ENCODE peak calls at places on chromosomes 6 and 20, in four cellular contexts. One of them, this sample, is unnamed.

GRCh38 chr20:14536738-14537137 is 199.3 kb upstream of the FLRT3 start:
- DNase-seq in tibial artery: no peak
- DNase-seq in GM23338: no peak
- DNase-seq in CD4-positive, alpha-beta memory T cell: no peak
- DNase-seq in this sample: peak; percentile 70

GRCh38 chr20:14929388-14929787 is 592.0 kb upstream of the FLRT3 start:
- DNase-seq in CD4-positive, alpha-beta memory T cell: no peak
- DNase-seq in GM23338: no peak
- DNase-seq in tibial artery: no peak
- DNase-seq in this sample: no peak

GRCh38 chr20:1764136-1765033 is 106.8 kb upstream of the SIRPG start:
- DNase-seq in GM23338: peak; percentile 89
- DNase-seq in CD4-positive, alpha-beta memory T cell: no peak
- DNase-seq in tibial artery: peak; percentile 81
- DNase-seq in this sample: no peak

GRCh38 chr20:13279171-13279570 is 58.1 kb downstream of the ISM1 start:
- DNase-seq in CD4-positive, alpha-beta memory T cell: no peak
- DNase-seq in tibial artery: no peak
- DNase-seq in GM23338: no peak
- DNase-seq in this sample: no peak

GRCh38 chr20:1391640-1392442 is 1.0 kb downstream of the FKBP1A start:
- DNase-seq in CD4-positive, alpha-beta memory T cell: no peak
- DNase-seq in tibial artery: no peak
- DNase-seq in GM23338: peak; percentile 64
- DNase-seq in this sample: no peak

GRCh38 chr6:155374681-155375080 is 60.4 kb upstream of the TFB1M start:
- DNase-seq in tibial artery: no peak
- DNase-seq in GM23338: no peak
- DNase-seq in CD4-positive, alpha-beta memory T cell: no peak
- DNase-seq in this sample: no peak

GRCh38 chr20:53517146-53517545 is 76.5 kb downstream of the ZNF217 start:
- DNase-seq in GM23338: no peak
- DNase-seq in tibial artery: no peak
- DNase-seq in CD4-positive, alpha-beta memory T cell: no peak
- DNase-seq in this sample: no peak

GRCh38 chr6:131807644-131808459 is at the start of gene ENPP1:
- DNase-seq in CD4-positive, alpha-beta memory T cell: peak; percentile 69
- DNase-seq in GM23338: peak; percentile 86
- DNase-seq in tibial artery: peak; percentile 87
- DNase-seq in this sample: no peak

GRCh38 chr20:33099842-33100538 is 20.5 kb downstream of the BPIFB4 start:
- DNase-seq in GM23338: no peak
- DNase-seq in CD4-positive, alpha-beta memory T cell: no peak
- DNase-seq in tibial artery: no peak
- DNase-seq in this sample: no peak

GRCh38 chr6:26754212-26754611 is 94.7 kb upstream of the ZNF322 start:
- DNase-seq in tibial artery: no peak
- DNase-seq in CD4-positive, alpha-beta memory T cell: no peak
- DNase-seq in GM23338: no peak
- DNase-seq in this sample: no peak

GRCh38 chr6:33950891-33951889 is 147.4 kb upstream of the MLN start:
- DNase-seq in tibial artery: peak; percentile 51
- DNase-seq in GM23338: no peak
- DNase-seq in CD4-positive, alpha-beta memory T cell: no peak
- DNase-seq in this sample: no peak

GRCh38 chr6:35602133-35602946 is 86.4 kb downstream of the FKBP5 start:
- DNase-seq in GM23338: no peak
- DNase-seq in CD4-positive, alpha-beta memory T cell: no peak
- DNase-seq in tibial artery: no peak
- DNase-seq in this sample: peak; percentile 69

GRCh38 chr6:78850621-78851020 is 16.7 kb upstream of the IRAK1BP1 start:
- DNase-seq in tibial artery: no peak
- DNase-seq in GM23338: no peak
- DNase-seq in CD4-positive, alpha-beta memory T cell: no peak
- DNase-seq in this sample: peak; percentile 12

GRCh38 chr20:32244959-32245358 is 32.5 kb upstream of the KIF3B start:
- DNase-seq in tibial artery: no peak
- DNase-seq in CD4-positive, alpha-beta memory T cell: no peak
- DNase-seq in GM23338: no peak
- DNase-seq in this sample: no peak

GRCh38 chr6:160049346-160049745 is 72.3 kb upstream of the SLC22A1 start:
- DNase-seq in CD4-positive, alpha-beta memory T cell: no peak
- DNase-seq in GM23338: no peak
- DNase-seq in tibial artery: no peak
- DNase-seq in this sample: no peak

GRCh38 chr6:47323887-47324286 is 14.2 kb upstream of the TNFRSF21 start:
- DNase-seq in CD4-positive, alpha-beta memory T cell: no peak
- DNase-seq in tibial artery: no peak
- DNase-seq in GM23338: no peak
- DNase-seq in this sample: no peak

GRCh38 chr6:14544689-14545088 is 427.1 kb downstream of the CD83 start:
- DNase-seq in GM23338: peak; percentile 14
- DNase-seq in CD4-positive, alpha-beta memory T cell: no peak
- DNase-seq in tibial artery: no peak
- DNase-seq in this sample: no peak

GRCh38 chr6:151501511-151502136 is 7.8 kb downstream of the CCDC170 start:
- DNase-seq in tibial artery: no peak
- DNase-seq in GM23338: no peak
- DNase-seq in CD4-positive, alpha-beta memory T cell: no peak
- DNase-seq in this sample: no peak

GRCh38 chr20:34390769-34391447 is 27.8 kb downstream of the ITCH start:
- DNase-seq in GM23338: peak; percentile 11
- DNase-seq in CD4-positive, alpha-beta memory T cell: peak; percentile 62
- DNase-seq in tibial artery: peak; percentile 65
- DNase-seq in this sample: peak; percentile 79

GRCh38 chr6:126955621-126956020 is 162.8 kb upstream of the RSPO3 start:
- DNase-seq in CD4-positive, alpha-beta memory T cell: no peak
- DNase-seq in GM23338: no peak
- DNase-seq in tibial artery: no peak
- DNase-seq in this sample: peak; percentile 61

GRCh38 chr6:148514091-148514850 is 171.6 kb downstream of the SASH1 start:
- DNase-seq in tibial artery: no peak
- DNase-seq in CD4-positive, alpha-beta memory T cell: no peak
- DNase-seq in GM23338: no peak
- DNase-seq in this sample: no peak

GRCh38 chr6:5904527-5904926 is 102.2 kb downstream of the NRN1 start:
- DNase-seq in GM23338: peak; percentile 23
- DNase-seq in CD4-positive, alpha-beta memory T cell: no peak
- DNase-seq in tibial artery: no peak
- DNase-seq in this sample: no peak

GRCh38 chr6:25623065-25623464 is 28.9 kb upstream of the SCGN start:
- DNase-seq in GM23338: no peak
- DNase-seq in CD4-positive, alpha-beta memory T cell: no peak
- DNase-seq in tibial artery: no peak
- DNase-seq in this sample: no peak

GRCh38 chr6:1502041-1502440 is 107.7 kb upstream of the FOXC1 start:
- DNase-seq in tibial artery: no peak
- DNase-seq in CD4-positive, alpha-beta memory T cell: no peak
- DNase-seq in GM23338: no peak
- DNase-seq in this sample: no peak

GRCh38 chr6:108763931-108764579 is 84.2 kb upstream of the ARMC2 start:
- DNase-seq in CD4-positive, alpha-beta memory T cell: no peak
- DNase-seq in GM23338: no peak
- DNase-seq in tibial artery: no peak
- DNase-seq in this sample: no peak

GRCh38 chr6:44237813-44238433 is 9.0 kb upstream of the HSP90AB1 start:
- DNase-seq in tibial artery: peak; percentile 90
- DNase-seq in GM23338: peak; percentile 81
- DNase-seq in CD4-positive, alpha-beta memory T cell: peak; percentile 66
- DNase-seq in this sample: no peak

GRCh38 chr6:79076160-79076559 is 1.9 kb downstream of the PHIP start:
- DNase-seq in CD4-positive, alpha-beta memory T cell: no peak
- DNase-seq in GM23338: no peak
- DNase-seq in tibial artery: no peak
- DNase-seq in this sample: no peak

GRCh38 chr6:136403166-136403980 is 113.7 kb upstream of the BCLAF1 start:
- DNase-seq in tibial artery: no peak
- DNase-seq in CD4-positive, alpha-beta memory T cell: no peak
- DNase-seq in GM23338: no peak
- DNase-seq in this sample: peak; percentile 99

GRCh38 chr20:59413326-59413865 is 113.0 kb downstream of the EDN3 start:
- DNase-seq in tibial artery: peak; percentile 19
- DNase-seq in CD4-positive, alpha-beta memory T cell: no peak
- DNase-seq in GM23338: no peak
- DNase-seq in this sample: no peak

GRCh38 chr6:125044066-125044465 is 81.8 kb downstream of the RNF217 start:
- DNase-seq in tibial artery: no peak
- DNase-seq in CD4-positive, alpha-beta memory T cell: no peak
- DNase-seq in GM23338: no peak
- DNase-seq in this sample: no peak

DNA sequence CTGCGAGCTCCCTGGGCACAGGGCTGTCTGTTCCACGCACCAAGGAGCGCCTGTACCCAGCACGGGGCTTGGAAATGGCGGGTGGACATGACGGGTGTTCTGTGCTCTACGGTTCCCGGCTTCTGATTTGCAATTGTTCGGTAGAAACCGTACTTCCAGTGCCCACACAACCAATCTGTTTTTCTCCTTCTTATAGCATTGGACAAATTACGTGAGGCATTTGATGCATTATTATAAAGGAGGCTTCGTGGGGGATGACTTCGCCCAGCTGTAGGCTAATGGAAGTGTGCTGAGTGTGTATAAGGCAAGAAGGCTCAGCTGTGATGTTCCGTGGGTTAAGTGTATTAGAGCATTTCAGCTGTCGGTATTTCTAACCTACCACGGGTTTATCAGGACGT is 9.8 kb upstream of the RPS21 start:
- DNase-seq in tibial artery: no peak
- DNase-seq in CD4-positive, alpha-beta memory T cell: no peak
- DNase-seq in GM23338: no peak
- DNase-seq in this sample: no peak
- H3K4me1 ChIP-seq in tibial artery: peaks cover 73% of the 10 kb centered on the region
- H3K4me1 ChIP-seq in CD4-positive, alpha-beta memory T cell: no peaks in the 10 kb centered on the region
- H3K4me1 ChIP-seq in GM23338: peaks cover 14% of the 10 kb centered on the region
- H3K4me1 ChIP-seq in this sample: peaks cover 37% of the 10 kb centered on the region

GRCh38 chr6:39831701-39832100 is 39.5 kb downstream of the DAAM2 start:
- DNase-seq in tibial artery: no peak
- DNase-seq in CD4-positive, alpha-beta memory T cell: no peak
- DNase-seq in GM23338: no peak
- DNase-seq in this sample: no peak
- H3K4me1 ChIP-seq in tibial artery: peaks cover 99% of the 10 kb centered on the region
- H3K4me1 ChIP-seq in CD4-positive, alpha-beta memory T cell: no peaks in the 10 kb centered on the region
- H3K4me1 ChIP-seq in GM23338: no peaks in the 10 kb centered on the region
- H3K4me1 ChIP-seq in this sample: no peaks in the 10 kb centered on the region

GRCh38 chr6:21739838-21740237 is 146.3 kb downstream of the SOX4 start:
- DNase-seq in GM23338: peak; percentile 49
- DNase-seq in CD4-positive, alpha-beta memory T cell: no peak
- DNase-seq in tibial artery: no peak
- DNase-seq in this sample: no peak

GRCh38 chr6:21739241-21739640 is 145.7 kb downstream of the SOX4 start:
- DNase-seq in tibial artery: no peak
- DNase-seq in CD4-positive, alpha-beta memory T cell: no peak
- DNase-seq in GM23338: no peak
- DNase-seq in this sample: no peak

GRCh38 chr6:21742238-21742660 is 148.7 kb downstream of the SOX4 start:
- DNase-seq in tibial artery: no peak
- DNase-seq in CD4-positive, alpha-beta memory T cell: no peak
- DNase-seq in GM23338: peak; percentile 51
- DNase-seq in this sample: peak; percentile 76

GRCh38 chr6:21741221-21742109 is 147.9 kb downstream of the SOX4 start:
- DNase-seq in GM23338: peak; percentile 82
- DNase-seq in tibial artery: no peak
- DNase-seq in CD4-positive, alpha-beta memory T cell: no peak
- DNase-seq in this sample: no peak

GRCh38 chr6:21740719-21741118 is 147.2 kb downstream of the SOX4 start:
- DNase-seq in GM23338: peak; percentile 50
- DNase-seq in tibial artery: no peak
- DNase-seq in CD4-positive, alpha-beta memory T cell: no peak
- DNase-seq in this sample: no peak
- H3K4me1 ChIP-seq in GM23338: peaks cover 66% of the 10 kb centered on the region
- H3K4me1 ChIP-seq in tibial artery: peaks cover 10% of the 10 kb centered on the region
- H3K4me1 ChIP-seq in CD4-positive, alpha-beta memory T cell: no peaks in the 10 kb centered on the region
- H3K4me1 ChIP-seq in this sample: peaks cover 4% of the 10 kb centered on the region

GRCh38 chr6:82248233-82248735 is 740 bp upstream of the IBTK start:
- DNase-seq in GM23338: peak; percentile 42
- DNase-seq in CD4-positive, alpha-beta memory T cell: no peak
- DNase-seq in tibial artery: no peak
- DNase-seq in this sample: no peak
- H3K4me1 ChIP-seq in GM23338: peaks cover 28% of the 10 kb centered on the region
- H3K4me1 ChIP-seq in CD4-positive, alpha-beta memory T cell: peaks cover 42% of the 10 kb centered on the region
- H3K4me1 ChIP-seq in tibial artery: peaks cover 41% of the 10 kb centered on the region
- H3K4me1 ChIP-seq in this sample: peaks cover 15% of the 10 kb centered on the region

GRCh38 chr6:52529311-52529710 is 47.5 kb downstream of the TRAM2 start:
- DNase-seq in CD4-positive, alpha-beta memory T cell: no peak
- DNase-seq in tibial artery: no peak
- DNase-seq in GM23338: no peak
- DNase-seq in this sample: no peak
- H3K4me1 ChIP-seq in CD4-positive, alpha-beta memory T cell: no peaks in the 10 kb centered on the region
- H3K4me1 ChIP-seq in tibial artery: peaks cover 20% of the 10 kb centered on the region
- H3K4me1 ChIP-seq in GM23338: no peaks in the 10 kb centered on the region
- H3K4me1 ChIP-seq in this sample: peaks cover 7% of the 10 kb centered on the region

This sample was measured in foreskin keratinocyte.